ENCODE peak calls at places on chromosomes 4 and X, in eight cellular contexts. V is fibroblast of lung; F is fibroblast of pulmonary artery; Q is CD8-positive, alpha-beta memory T cell; B is skeletal muscle cell; G is keratinocyte; D is transverse colon; N is right atrium auricular region. J is an unnamed sample.

GRCh38 chr4:120331486-120332281 is 265.0 kb upstream of the MAD2L1 start:
- DNase-seq in V (peak; percentile 66), F (no peak), Q (no peak), B (no peak), G (no peak), D (no peak), N (no peak), J (peak; percentile 56)

GRCh38 chrX:3803713-3804112 is 90.3 kb upstream of the PRKX start:
- DNase-seq in V (no peak), F (no peak), Q (no peak), B (no peak), G (no peak), D (peak; percentile 18), N (no peak), J (no peak)

GRCh38 chrX:70009970-70010369 is 39.8 kb downstream of the AWAT2 start:
- DNase-seq in V (no peak), F (no peak), Q (no peak), B (no peak), G (no peak), D (no peak), N (no peak), J (no peak)

GRCh38 chr4:176380352-176381157 is 60.8 kb downstream of the SPCS3 start:
- DNase-seq in V (no peak), F (no peak), Q (no peak), B (no peak), G (no peak), D (no peak), N (no peak), J (no peak)

GRCh38 chr4:145061325-145061920 is 36.6 kb downstream of the ANAPC10 start:
- DNase-seq in V (peak; percentile 44), F (peak; percentile 86), Q (no peak), B (no peak), G (no peak), D (no peak), N (no peak), J (no peak)

GRCh38 chrX:136028383-136028984 is 43.2 kb downstream of the SLC9A6 start:
- DNase-seq in V (peak; percentile 53), F (peak; percentile 79), Q (no peak), B (no peak), G (no peak), D (no peak), N (no peak), J (peak; percentile 9)

GRCh38 chr4:124931050-124931449 is 218.5 kb upstream of the ANKRD50 start:
- DNase-seq in V (peak; percentile 89), F (no peak), Q (no peak), B (no peak), G (no peak), D (no peak), N (no peak), J (no peak)

GRCh38 chr4:109319156-109319555 is 16.7 kb upstream of the COL25A1 start:
- DNase-seq in V (no peak), F (no peak), Q (no peak), B (no peak), G (no peak), D (no peak), N (no peak), J (no peak)

GRCh38 chr4:147361726-147362125 is 119.2 kb upstream of the EDNRA start:
- DNase-seq in V (peak; percentile 93), F (peak; percentile 94), Q (no peak), B (peak; percentile 89), G (no peak), D (peak; percentile 63), N (no peak), J (peak; percentile 71)

GRCh38 chr4:23728393-23728792 is 161.5 kb downstream of the PPARGC1A start:
- DNase-seq in V (peak; percentile 99), F (peak; percentile 82), Q (no peak), B (peak; percentile 56), G (peak; percentile 71), D (no peak), N (no peak), J (peak; percentile 98)

GRCh38 chrX:153927936-153928760 is 2.1 kb upstream of the ARHGAP4 start:
- DNase-seq in V (peak; percentile 98), F (peak; percentile 98), Q (peak; percentile 87), B (peak; percentile 93), G (peak; percentile 84), D (peak; percentile 96), N (peak; percentile 97), J (peak; percentile 91)

GRCh38 chrX:73765776-73766465 is 202.9 kb downstream of the CHIC1 start:
- DNase-seq in V (no peak), F (no peak), Q (no peak), B (no peak), G (no peak), D (no peak), N (no peak), J (no peak)

GRCh38 chr4:143036443-143036842 is 148.3 kb upstream of the USP38 start:
- DNase-seq in V (no peak), F (no peak), Q (no peak), B (no peak), G (no peak), D (no peak), N (no peak), J (no peak)

GRCh38 chr4:3770323-3771166 is 4.4 kb downstream of the ADRA2C start:
- DNase-seq in V (no peak), F (no peak), Q (no peak), B (no peak), G (no peak), D (no peak), N (no peak), J (no peak)

GRCh38 chr4:77761595-77761994 is 57.6 kb downstream of the CNOT6L start:
- DNase-seq in V (no peak), F (no peak), Q (no peak), B (no peak), G (no peak), D (no peak), N (no peak), J (no peak)

GRCh38 chrX:53316860-53317237 is 35.5 kb upstream of the IQSEC2 start:
- DNase-seq in V (no peak), F (no peak), Q (no peak), B (no peak), G (no peak), D (no peak), N (no peak), J (no peak)

GRCh38 chr4:138275946-138276621 is 33.9 kb upstream of the SLC7A11 start:
- DNase-seq in V (peak; percentile 89), F (peak; percentile 94), Q (no peak), B (peak; percentile 37), G (peak; percentile 19), D (no peak), N (no peak), J (peak; percentile 57)

GRCh38 chrX:123188081-123188480 is 4.0 kb downstream of the GRIA3 start:
- DNase-seq in V (peak; percentile 40), F (no peak), Q (no peak), B (no peak), G (no peak), D (no peak), N (no peak), J (no peak)

GRCh38 chr4:44257461-44257860 is 191.1 kb downstream of the KCTD8 start:
- DNase-seq in V (peak; percentile 30), F (peak; percentile 34), Q (no peak), B (peak; percentile 4), G (no peak), D (no peak), N (no peak), J (no peak)

GRCh38 chr4:11647433-11647832 is 218.7 kb upstream of the HS3ST1 start:
- DNase-seq in V (no peak), F (no peak), Q (no peak), B (no peak), G (no peak), D (no peak), N (no peak), J (no peak)

DNA sequence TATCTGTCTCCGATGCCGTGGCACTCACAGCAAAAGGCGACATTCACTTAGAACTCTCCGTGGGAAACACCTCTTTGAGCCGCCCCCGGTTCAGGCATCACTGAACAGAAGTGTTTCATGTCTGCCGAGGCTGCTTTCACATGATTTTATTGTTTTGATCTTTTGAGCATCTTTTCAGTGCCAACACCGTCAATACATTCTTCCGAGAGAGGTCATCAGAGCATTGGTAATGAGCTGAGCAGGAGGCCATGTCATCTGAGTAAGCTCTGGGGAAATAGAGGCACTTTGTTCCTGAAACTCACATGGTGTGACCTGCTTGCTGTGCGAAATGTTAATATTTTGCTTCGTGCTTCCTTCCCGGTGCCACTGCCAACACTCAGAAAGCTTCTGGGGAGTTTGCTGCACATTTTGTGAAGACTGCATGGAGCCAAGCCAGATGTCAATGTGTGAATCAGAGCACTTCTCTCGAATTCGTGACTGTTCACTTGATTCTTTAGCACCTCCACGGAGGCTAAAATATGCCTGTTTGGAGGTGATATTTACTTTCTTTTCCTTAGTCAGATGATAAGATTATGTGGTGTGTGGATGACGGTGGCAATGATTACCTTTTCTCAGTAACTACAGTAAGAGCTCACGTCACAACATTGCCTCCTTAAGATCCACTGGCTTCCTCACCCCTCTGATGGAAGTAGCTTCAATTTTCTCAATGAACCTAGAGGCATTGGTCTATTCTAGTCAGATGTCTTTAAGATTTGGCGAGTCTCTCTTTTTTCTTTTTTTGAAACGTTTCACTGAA is 222.3 kb upstream of the HS3ST1 start:
- DNase-seq in V (peak; percentile 66), F (peak; percentile 51), Q (no peak), B (no peak), G (no peak), D (no peak), N (no peak), J (peak; percentile 76)
- H3K4me3 ChIP-seq in V (peak overlapping the region; percentile 45), F (peak overlapping the region; percentile 24), Q (no peak overlapping the region), B (no peak overlapping the region), G (no peak overlapping the region), D (no peak overlapping the region), N (no peak overlapping the region), J (peak overlapping the region; percentile 18)

GRCh38 chrX:97524340-97524739 is 640.6 kb downstream of the RPA4 start:
- DNase-seq in V (peak; percentile 13), F (peak; percentile 11), Q (no peak), B (no peak), G (no peak), D (no peak), N (no peak), J (no peak)
- H3K4me3 ChIP-seq in V (no peak overlapping the region), F (no peak overlapping the region), Q (no peak overlapping the region), B (no peak overlapping the region), G (no peak overlapping the region), D (no peak overlapping the region), N (no peak overlapping the region), J (no peak overlapping the region)

GRCh38 chrX:48827654-48827968 is 1.3 kb downstream of the ERAS start:
- DNase-seq in V (no peak), F (no peak), Q (no peak), B (no peak), G (no peak), D (no peak), N (no peak), J (no peak)
- H3K4me3 ChIP-seq in V (no peak overlapping the region), F (no peak overlapping the region), Q (no peak overlapping the region), B (no peak overlapping the region), G (no peak overlapping the region), D (no peak overlapping the region), N (no peak overlapping the region), J (no peak overlapping the region)

GRCh38 chr4:4866124-4866832 is 6.8 kb downstream of the MSX1 start:
- DNase-seq in V (no peak), F (no peak), Q (no peak), B (no peak), G (no peak), D (no peak), N (no peak), J (no peak)
- H3K4me3 ChIP-seq in V (peak overlapping the region; percentile 42), F (peak overlapping the region; percentile 37), Q (no peak overlapping the region), B (peak overlapping the region; percentile 28), G (no peak overlapping the region), D (no peak overlapping the region), N (no peak overlapping the region), J (no peak overlapping the region)

GRCh38 chrX:50881028-50881427 is 29.5 kb upstream of the BMP15 start:
- DNase-seq in V (no peak), F (no peak), Q (no peak), B (no peak), G (peak; percentile 17), D (no peak), N (no peak), J (no peak)
- H3K4me3 ChIP-seq in V (no peak overlapping the region), F (no peak overlapping the region), Q (no peak overlapping the region), B (no peak overlapping the region), G (no peak overlapping the region), D (no peak overlapping the region), N (no peak overlapping the region), J (no peak overlapping the region)